ENCODE peak calls at places on chromosomes 3 and 15, in five cellular contexts. W is HepG2, J is endothelial cell of umbilical vein, C is GM23338, O is fibroblast of lung. V is an unnamed sample.

GRCh38 chr15:39495871-39496459 is 84.9 kb upstream of the THBS1 start:
- DNase-seq in J (no peak), O (peak; percentile 68), W (no peak), C (no peak), V (no peak)

GRCh38 chr3:54427951-54428871 is 305.9 kb downstream of the CACNA2D3 start:
- DNase-seq in C (peak; percentile 82), O (peak; percentile 81), W (peak; percentile 28), J (peak; percentile 41), V (peak; percentile 82)

GRCh38 chr15:35583863-35584528 is 38.0 kb upstream of the DPH6 start:
- DNase-seq in W (no peak), J (no peak), C (no peak), O (peak; percentile 71), V (no peak)

GRCh38 chr3:152268501-152269422 is at the start of gene MBNL1:
- DNase-seq in O (peak; percentile 80), C (peak; percentile 75), J (peak; percentile 91), W (peak; percentile 70), V (peak; percentile 93)

GRCh38 chr3:22981176-22981575 is 222.0 kb upstream of the UBE2E2 start:
- DNase-seq in W (no peak), C (no peak), O (no peak), J (no peak), V (no peak)

GRCh38 chr3:74603292-74603691 is 11.2 kb downstream of the CNTN3 start:
- DNase-seq in W (no peak), C (no peak), J (no peak), O (no peak), V (no peak)

GRCh38 chr15:63050737-63051700 is 8.5 kb downstream of the TPM1 start:
- DNase-seq in O (peak; percentile 84), C (peak; percentile 18), W (peak; percentile 78), J (peak; percentile 90), V (no peak)

GRCh38 chr3:168096210-168096795 is 579 bp upstream of the GOLIM4 start:
- DNase-seq in J (peak; percentile 92), W (peak; percentile 87), O (peak; percentile 95), C (peak; percentile 56), V (peak; percentile 88)

GRCh38 chr15:45522179-45522930 is at the start of gene SLC30A4:
- DNase-seq in O (peak; percentile 66), C (peak; percentile 62), W (no peak), J (peak; percentile 68), V (no peak)

GRCh38 chr15:90553248-90553745 is 23.6 kb downstream of the CRTC3 start:
- DNase-seq in J (no peak), O (peak; percentile 77), W (no peak), C (no peak), V (no peak)

GRCh38 chr15:73125219-73125618 is 73.0 kb downstream of the NEO1 start:
- DNase-seq in C (peak; percentile 9), J (no peak), W (no peak), O (peak; percentile 8), V (no peak)

GRCh38 chr15:58511588-58511987 is 79.8 kb downstream of the LIPC start:
- DNase-seq in W (no peak), C (no peak), J (no peak), O (no peak), V (no peak)

GRCh38 chr15:77580991-77581682 is 51.6 kb downstream of the LINGO1 start:
- DNase-seq in W (no peak), O (peak; percentile 15), C (no peak), J (no peak), V (no peak)

GRCh38 chr3:174955513-174956001 is 96.4 kb downstream of the NAALADL2 start:
- DNase-seq in C (no peak), W (peak; percentile 1), J (peak; percentile 16), O (peak; percentile 69), V (no peak)

GRCh38 chr3:136583823-136584222 is 168.4 kb downstream of the STAG1 start:
- DNase-seq in C (no peak), W (no peak), J (no peak), O (no peak), V (no peak)

GRCh38 chr3:12752803-12753202 is 6.3 kb downstream of the TMEM40 start:
- DNase-seq in J (no peak), O (peak; percentile 16), C (no peak), W (no peak), V (peak; percentile 69)

GRCh38 chr15:60328852-60329443 is 68.8 kb downstream of the ANXA2 start:
- DNase-seq in O (no peak), W (no peak), C (peak; percentile 43), J (peak; percentile 40), V (peak; percentile 60)

GRCh38 chr15:79656151-79656797 is 224.1 kb downstream of the MINAR1 start:
- DNase-seq in J (no peak), W (no peak), C (no peak), O (no peak), V (no peak)

GRCh38 chr3:117726776-117727175 is 1017.2 kb downstream of the TUSC7 start:
- DNase-seq in C (no peak), W (no peak), J (no peak), O (peak; percentile 13), V (no peak)

GRCh38 chr15:75202251-75203016 is 752 bp downstream of the C15orf39 start:
- DNase-seq in J (peak; percentile 59), W (peak; percentile 38), C (peak; percentile 61), O (peak; percentile 61), V (peak; percentile 94)

GRCh38 chr15:37931868-37932267 is 2.6 kb upstream of the TMCO5A start:
- DNase-seq in W (no peak), O (peak; percentile 54), J (no peak), C (no peak), V (no peak)

GRCh38 chr3:133468251-133468721 is 68.4 kb downstream of the BFSP2 start:
- DNase-seq in C (no peak), W (no peak), J (no peak), O (no peak), V (peak; percentile 72)

GRCh38 chr3:133467780-133468179 is 67.9 kb downstream of the BFSP2 start:
- DNase-seq in C (no peak), O (no peak), W (no peak), J (no peak), V (peak; percentile 85)

GRCh38 chr3:133464573-133464972 is 64.7 kb downstream of the BFSP2 start:
- DNase-seq in W (no peak), J (peak; percentile 52), O (peak; percentile 55), C (no peak), V (peak; percentile 85)

GRCh38 chr3:133469140-133469731 is 69.4 kb downstream of the BFSP2 start:
- DNase-seq in C (no peak), O (no peak), J (no peak), W (peak; percentile 91), V (peak; percentile 56)

DNA sequence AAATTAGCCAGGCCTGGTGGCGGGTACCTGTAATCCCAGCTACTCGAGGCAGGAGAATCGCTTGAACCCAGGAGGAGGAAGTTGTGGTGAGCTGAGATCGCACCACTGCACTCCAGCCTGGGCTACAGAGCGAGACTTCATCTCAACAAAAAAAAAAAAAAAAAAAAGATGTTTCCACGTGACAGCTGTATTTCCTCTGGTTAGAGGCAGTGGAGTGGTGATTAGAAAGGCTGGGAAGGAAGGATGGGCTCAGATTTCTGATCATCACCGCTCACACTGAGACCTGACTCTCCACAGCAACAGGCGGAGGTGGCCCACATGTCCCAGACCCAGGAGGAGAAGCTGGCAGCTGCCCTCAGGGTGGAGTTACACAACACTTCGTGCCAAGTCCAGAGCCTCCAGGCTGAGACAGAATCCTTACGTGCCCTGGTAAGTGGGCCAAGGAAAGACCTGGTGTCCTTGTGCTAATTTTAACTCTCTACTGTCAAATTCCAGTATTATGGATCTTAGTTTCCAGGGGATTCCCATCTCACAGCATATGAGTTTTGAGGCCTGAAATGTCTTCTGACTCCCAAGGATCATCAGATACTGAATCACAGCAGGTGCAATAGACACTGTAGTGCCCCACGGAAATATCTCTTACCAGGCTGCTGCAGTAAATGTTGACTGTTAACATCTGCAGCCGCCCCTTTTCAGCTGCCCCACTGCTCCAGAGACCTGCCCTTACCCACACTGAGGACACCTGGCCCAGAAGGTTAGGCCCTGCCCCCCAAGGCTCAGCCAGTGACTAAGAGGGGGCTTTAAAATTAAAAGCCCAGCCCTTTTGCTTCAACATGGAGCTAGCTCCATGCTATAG is 66.9 kb downstream of the BFSP2 start:
- DNase-seq in C (no peak), W (no peak), J (no peak), O (no peak), V (peak; percentile 93)
- H3K4me2 ChIP-seq in C (no peak overlapping the region), W (no peak overlapping the region), J (no peak overlapping the region), O (no peak overlapping the region), V (peak overlapping the region; percentile 75)

GRCh38 chr15:66251065-66251789 is 2.3 kb downstream of the MEGF11 start:
- DNase-seq in C (peak; percentile 43), J (no peak), O (no peak), W (no peak), V (no peak)
- H3K27me3 ChIP-seq in C (peaks cover 64% of the 10 kb centered on the region), J (peaks cover 64% of the 10 kb centered on the region), O (peaks cover 63% of the 10 kb centered on the region), W (peaks cover 80% of the 10 kb centered on the region), V (no peaks in the 10 kb centered on the region)

GRCh38 chr3:159413319-159413718 is 575.3 kb upstream of the IL12A start:
- DNase-seq in C (no peak), W (no peak), O (no peak), J (no peak), V (no peak)

GRCh38 chr3:159416854-159417253 is 571.8 kb upstream of the IL12A start:
- DNase-seq in W (no peak), O (peak; percentile 92), C (no peak), J (no peak), V (no peak)

GRCh38 chr3:159417761-159418160 is 570.9 kb upstream of the IL12A start:
- DNase-seq in O (peak; percentile 63), J (no peak), C (no peak), W (no peak), V (no peak)

DNA sequence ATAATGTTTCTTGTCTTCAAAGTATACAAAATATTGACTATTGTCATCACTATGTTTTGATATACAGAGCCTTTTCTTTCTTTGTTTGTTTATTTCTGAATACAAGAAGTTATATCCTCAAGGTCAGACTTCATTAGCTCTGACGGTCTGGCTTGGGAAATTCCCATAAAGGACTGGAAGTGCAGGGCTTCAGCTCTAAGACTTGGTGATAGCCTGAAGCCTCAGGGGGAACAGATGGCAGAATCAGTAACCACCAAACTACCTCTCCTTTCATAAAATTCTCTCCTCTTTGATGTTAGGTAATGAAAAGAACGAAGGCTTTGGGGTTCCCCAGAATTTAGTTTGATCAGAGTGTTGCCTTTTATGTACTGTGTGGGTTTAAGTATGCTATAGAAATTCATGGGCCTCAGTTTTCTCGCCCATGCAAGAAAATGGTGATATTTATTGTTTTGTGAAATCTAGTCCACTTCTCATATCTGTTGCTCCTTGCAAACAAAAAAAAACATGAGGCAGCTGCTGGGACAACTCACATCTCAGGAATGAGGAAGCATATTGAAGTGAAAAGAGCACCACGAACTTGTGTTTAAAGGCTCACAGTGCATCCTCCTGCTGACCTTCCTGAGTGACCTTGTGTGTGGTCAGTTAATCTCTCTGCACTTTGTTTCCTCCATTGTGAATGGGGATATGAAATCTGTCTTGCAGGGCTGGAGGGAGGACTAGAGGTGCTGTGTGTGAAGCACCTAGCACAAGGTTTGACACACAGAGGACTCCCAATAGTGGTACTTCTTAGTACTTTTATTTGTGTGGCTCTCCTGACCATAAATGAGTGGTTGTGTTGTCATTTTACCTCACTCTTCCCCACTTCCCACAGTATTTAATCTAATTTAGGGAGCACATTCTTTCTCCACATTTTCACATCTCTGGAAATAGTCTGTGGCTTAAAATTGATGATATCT is 569.8 kb upstream of the IL12A start:
- DNase-seq in O (peak; percentile 70), C (no peak), W (no peak), J (peak; percentile 76), V (no peak)
- H3K4me2 ChIP-seq in O (no peak overlapping the region), C (no peak overlapping the region), W (no peak overlapping the region), J (no peak overlapping the region), V (no peak overlapping the region)

GRCh38 chr3:57228734-57229505 is 1.4 kb downstream of the APPL1 start:
- DNase-seq in C (no peak), W (no peak), J (peak; percentile 41), O (peak; percentile 83), V (peak; percentile 64)

GRCh38 chr3:57230006-57230405 is 2.5 kb downstream of the APPL1 start:
- DNase-seq in W (no peak), C (no peak), J (no peak), O (no peak), V (no peak)

GRCh38 chr3:57233799-57234198 is 6.3 kb downstream of the APPL1 start:
- DNase-seq in W (no peak), O (no peak), C (no peak), J (no peak), V (no peak)

GRCh38 chr3:57234613-57235575 is 7.4 kb downstream of the APPL1 start:
- DNase-seq in C (no peak), O (no peak), W (no peak), J (no peak), V (no peak)
- H3K27me3 ChIP-seq in C (no peaks in the 10 kb centered on the region), O (no peaks in the 10 kb centered on the region), W (no peaks in the 10 kb centered on the region), J (no peaks in the 10 kb centered on the region), V (no peaks in the 10 kb centered on the region)

V was measured in Karpas-422.